ENCODE peak calls at places on chromosomes 3 and 15, in ten cellular contexts. I, Q, Y, W, K, P, X, L, A and R are unnamed samples.

GRCh38 chr15:79682851-79683288 is 213.9 kb downstream of the MTHFS start:
- DNase-seq in L (no peak), Y (peak), Q (no peak), I (no peak), K (no peak), P (no peak), X (no peak), W (no peak), A (no peak), R (no peak)

GRCh38 chr15:74829500-74829899 is 3.1 kb downstream of the CPLX3 start:
- DNase-seq in Q (no peak), I (no peak), P (no peak), L (no peak), Y (no peak), W (no peak), K (no peak), A (no peak), X (no peak), R (no peak)

GRCh38 chr3:184688251-184688851 is 23.5 kb downstream of the MAGEF1 start:
- DNase-seq in I (no peak), W (no peak), K (peak), X (no peak), Q (no peak), P (no peak), Y (no peak), A (no peak), L (no peak), R (no peak)

GRCh38 chr15:101244039-101244781 is 7.6 kb downstream of the CHSY1 start:
- DNase-seq in I (no peak), P (no peak), X (no peak), Q (no peak), Y (no peak), K (no peak), L (no peak), A (no peak), W (no peak), R (no peak)

GRCh38 chr3:33385423-33385822 is 54.8 kb downstream of the UBP1 start:
- DNase-seq in Y (no peak), L (no peak), I (peak), K (no peak), W (no peak), A (no peak), Q (peak), P (no peak), X (no peak), R (no peak)

GRCh38 chr3:49465269-49466034 is 4.6 kb upstream of the DAG1 start:
- DNase-seq in P (peak), Q (no peak), A (no peak), K (no peak), Y (no peak), I (no peak), X (no peak), L (no peak), W (no peak), R (peak)

GRCh38 chr15:56052389-56053045 is 59.1 kb upstream of the NEDD4 start:
- DNase-seq in Q (no peak), A (peak), X (peak), W (no peak), L (no peak), I (no peak), Y (peak), K (no peak), P (no peak), R (no peak)

GRCh38 chr15:33693166-33693830 is 275.0 kb upstream of the CHRM5 start:
- DNase-seq in I (no peak), W (no peak), X (no peak), A (no peak), L (no peak), P (no peak), Y (no peak), Q (no peak), K (no peak), R (no peak)

GRCh38 chr3:3800685-3801509 is 1.7 kb downstream of the LRRN1 start:
- DNase-seq in K (peak), I (no peak), P (peak), W (no peak), X (no peak), Q (no peak), A (peak), Y (no peak), L (no peak), R (peak)